ENCODE peak calls at places on chromosomes 3 and 15, in six cellular contexts. One of them, this sample, is unnamed.

GRCh38 chr3:140655678-140656077 is 22.2 kb upstream of the TRIM42 start:
- DNase-seq in Ammon's horn: no peak
- DNase-seq in AG04450: no peak
- DNase-seq in germinal center: no peak
- DNase-seq in Calu3: no peak
- DNase-seq in stimulated activated effector memory CD8-positive, alpha-beta T cell treated with anti-CD3 and anti-CD28 coated beads, Interleukin-12 subunit alpha, Interleukin-12 subunit beta, amount 100 ng/mL, for 72 hours: no peak
- DNase-seq in this sample: no peak

GRCh38 chr15:77966540-77967290 is 110.8 kb downstream of the TBC1D2B start:
- DNase-seq in AG04450: peak
- DNase-seq in Calu3: peak
- DNase-seq in germinal center: peak
- DNase-seq in stimulated activated effector memory CD8-positive, alpha-beta T cell treated with anti-CD3 and anti-CD28 coated beads, Interleukin-12 subunit alpha, Interleukin-12 subunit beta, amount 100 ng/mL, for 72 hours: no peak
- DNase-seq in Ammon's horn: peak
- DNase-seq in this sample: peak

GRCh38 chr3:141326123-141326522 is 42.2 kb upstream of the ZBTB38 start:
- DNase-seq in AG04450: no peak
- DNase-seq in stimulated activated effector memory CD8-positive, alpha-beta T cell treated with anti-CD3 and anti-CD28 coated beads, Interleukin-12 subunit alpha, Interleukin-12 subunit beta, amount 100 ng/mL, for 72 hours: no peak
- DNase-seq in Calu3: no peak
- DNase-seq in germinal center: no peak
- DNase-seq in Ammon's horn: no peak
- DNase-seq in this sample: no peak

GRCh38 chr3:167743799-167744198 is 8.3 kb downstream of the SERPINI1 start:
- DNase-seq in AG04450: no peak
- DNase-seq in stimulated activated effector memory CD8-positive, alpha-beta T cell treated with anti-CD3 and anti-CD28 coated beads, Interleukin-12 subunit alpha, Interleukin-12 subunit beta, amount 100 ng/mL, for 72 hours: no peak
- DNase-seq in germinal center: no peak
- DNase-seq in Calu3: no peak
- DNase-seq in Ammon's horn: no peak
- DNase-seq in this sample: no peak

GRCh38 chr3:151037746-151038145 is 47.7 kb upstream of the MED12L start:
- DNase-seq in germinal center: peak
- DNase-seq in stimulated activated effector memory CD8-positive, alpha-beta T cell treated with anti-CD3 and anti-CD28 coated beads, Interleukin-12 subunit alpha, Interleukin-12 subunit beta, amount 100 ng/mL, for 72 hours: no peak
- DNase-seq in Ammon's horn: no peak
- DNase-seq in AG04450: peak
- DNase-seq in Calu3: peak
- DNase-seq in this sample: no peak

GRCh38 chr15:42107483-42107882 is 13.1 kb upstream of the PLA2G4D start:
- DNase-seq in stimulated activated effector memory CD8-positive, alpha-beta T cell treated with anti-CD3 and anti-CD28 coated beads, Interleukin-12 subunit alpha, Interleukin-12 subunit beta, amount 100 ng/mL, for 72 hours: no peak
- DNase-seq in Ammon's horn: peak
- DNase-seq in Calu3: peak
- DNase-seq in AG04450: no peak
- DNase-seq in germinal center: no peak
- DNase-seq in this sample: no peak

GRCh38 chr3:196168808-196169391 is 42.3 kb downstream of the ZDHHC19 start:
- DNase-seq in germinal center: no peak
- DNase-seq in Calu3: no peak
- DNase-seq in AG04450: no peak
- DNase-seq in stimulated activated effector memory CD8-positive, alpha-beta T cell treated with anti-CD3 and anti-CD28 coated beads, Interleukin-12 subunit alpha, Interleukin-12 subunit beta, amount 100 ng/mL, for 72 hours: no peak
- DNase-seq in Ammon's horn: no peak
- DNase-seq in this sample: no peak

GRCh38 chr15:46576611-46577010 is 941.8 kb downstream of the SQOR start:
- DNase-seq in stimulated activated effector memory CD8-positive, alpha-beta T cell treated with anti-CD3 and anti-CD28 coated beads, Interleukin-12 subunit alpha, Interleukin-12 subunit beta, amount 100 ng/mL, for 72 hours: no peak
- DNase-seq in Calu3: no peak
- DNase-seq in AG04450: no peak
- DNase-seq in germinal center: no peak
- DNase-seq in Ammon's horn: no peak
- DNase-seq in this sample: no peak

GRCh38 chr3:46759239-46760152 is 41.8 kb upstream of the PRSS50 start:
- DNase-seq in AG04450: no peak
- DNase-seq in Ammon's horn: no peak
- DNase-seq in Calu3: no peak
- DNase-seq in germinal center: no peak
- DNase-seq in stimulated activated effector memory CD8-positive, alpha-beta T cell treated with anti-CD3 and anti-CD28 coated beads, Interleukin-12 subunit alpha, Interleukin-12 subunit beta, amount 100 ng/mL, for 72 hours: no peak
- DNase-seq in this sample: no peak

GRCh38 chr15:27757050-27757449 is 342.1 kb downstream of the OCA2 start:
- DNase-seq in Ammon's horn: no peak
- DNase-seq in AG04450: no peak
- DNase-seq in Calu3: no peak
- DNase-seq in germinal center: no peak
- DNase-seq in stimulated activated effector memory CD8-positive, alpha-beta T cell treated with anti-CD3 and anti-CD28 coated beads, Interleukin-12 subunit alpha, Interleukin-12 subunit beta, amount 100 ng/mL, for 72 hours: no peak
- DNase-seq in this sample: no peak

GRCh38 chr3:66053783-66054094 is 15.0 kb upstream of the MAGI1 start:
- DNase-seq in stimulated activated effector memory CD8-positive, alpha-beta T cell treated with anti-CD3 and anti-CD28 coated beads, Interleukin-12 subunit alpha, Interleukin-12 subunit beta, amount 100 ng/mL, for 72 hours: no peak
- DNase-seq in germinal center: no peak
- DNase-seq in Ammon's horn: no peak
- DNase-seq in Calu3: peak
- DNase-seq in AG04450: no peak
- DNase-seq in this sample: no peak

GRCh38 chr3:149239357-149239936 is 17.8 kb upstream of the CP start:
- DNase-seq in germinal center: no peak
- DNase-seq in stimulated activated effector memory CD8-positive, alpha-beta T cell treated with anti-CD3 and anti-CD28 coated beads, Interleukin-12 subunit alpha, Interleukin-12 subunit beta, amount 100 ng/mL, for 72 hours: no peak
- DNase-seq in Calu3: no peak
- DNase-seq in Ammon's horn: no peak
- DNase-seq in AG04450: no peak
- DNase-seq in this sample: no peak